ENCODE peak calls at places on chromosomes 2 and 18, in five cellular contexts. T is suprapubic skin, Y is psoas muscle, R is PC-3, G is body of pancreas. E is an unnamed sample.

GRCh38 chr2:31235504-31235902 is 1.6 kb downstream of the EHD3 start:
- DNase-seq in T (no peak), Y (no peak), R (peak; percentile 56), G (no peak), E (no peak)

GRCh38 chr2:233259745-233260144 is 8.3 kb downstream of the ATG16L1 start:
- DNase-seq in T (no peak), Y (no peak), R (no peak), G (no peak), E (no peak)

GRCh38 chr2:199230091-199230490 is 227.6 kb downstream of the SATB2 start:
- DNase-seq in T (no peak), Y (no peak), R (peak; percentile 48), G (no peak), E (no peak)

GRCh38 chr2:218979846-218980738 is 4.9 kb downstream of the FEV start:
- DNase-seq in T (peak; percentile 85), Y (peak; percentile 85), R (peak; percentile 89), G (peak; percentile 87), E (peak; percentile 85)

GRCh38 chr2:242064364-242065250 is 195.1 kb downstream of the RTP5 start:
- DNase-seq in T (no peak), Y (no peak), R (no peak), G (no peak), E (no peak)

GRCh38 chr18:48922801-48923730 is 27.7 kb downstream of the SMAD7 start:
- DNase-seq in T (peak; percentile 77), Y (peak; percentile 65), R (peak; percentile 38), G (peak; percentile 33), E (peak; percentile 56)

GRCh38 chr18:70641156-70641775 is 352.4 kb downstream of the SOCS6 start:
- DNase-seq in T (no peak), Y (no peak), R (no peak), G (no peak), E (no peak)

GRCh38 chr2:189437931-189438330 is 3.3 kb upstream of the WDR75 start:
- DNase-seq in T (no peak), Y (no peak), R (no peak), G (no peak), E (no peak)

GRCh38 chr2:219871396-219871795 is 244.0 kb downstream of the SLC4A3 start:
- DNase-seq in T (no peak), Y (no peak), R (no peak), G (no peak), E (no peak)

GRCh38 chr2:18178736-18179349 is 300.4 kb downstream of the KCNS3 start:
- DNase-seq in T (no peak), Y (no peak), R (peak; percentile 79), G (peak; percentile 37), E (peak; percentile 96)

GRCh38 chr18:56575819-56576663 is 62.4 kb downstream of the TXNL1 start:
- DNase-seq in T (no peak), Y (no peak), R (peak; percentile 80), G (no peak), E (no peak)

GRCh38 chr2:218860950-218861381 is 1.4 kb downstream of the WNT6 start:
- DNase-seq in T (peak; percentile 62), Y (peak; percentile 41), R (no peak), G (no peak), E (peak; percentile 94)

GRCh38 chr2:212114489-212114888 is 424.1 kb downstream of the ERBB4 start:
- DNase-seq in T (no peak), Y (no peak), R (no peak), G (no peak), E (no peak)

GRCh38 chr2:233691443-233692433 is 952 bp upstream of the UGT1A6 start:
- DNase-seq in T (peak; percentile 61), Y (no peak), R (peak; percentile 21), G (no peak), E (no peak)

GRCh38 chr2:85889648-85890281 is 975 bp upstream of the ST3GAL5 start:
- DNase-seq in T (no peak), Y (peak; percentile 47), R (no peak), G (peak; percentile 61), E (peak; percentile 65)

GRCh38 chr2:239360421-239361310 is 40.2 kb downstream of the HDAC4 start:
- DNase-seq in T (no peak), Y (no peak), R (no peak), G (no peak), E (no peak)

GRCh38 chr18:42649636-42650035 is 465.8 kb downstream of the RIT2 start:
- DNase-seq in T (no peak), Y (no peak), R (no peak), G (no peak), E (no peak)

GRCh38 chr2:231910771-231911170 is 15.4 kb downstream of the NPPC start:
- DNase-seq in T (no peak), Y (no peak), R (no peak), G (no peak), E (no peak)

DNA sequence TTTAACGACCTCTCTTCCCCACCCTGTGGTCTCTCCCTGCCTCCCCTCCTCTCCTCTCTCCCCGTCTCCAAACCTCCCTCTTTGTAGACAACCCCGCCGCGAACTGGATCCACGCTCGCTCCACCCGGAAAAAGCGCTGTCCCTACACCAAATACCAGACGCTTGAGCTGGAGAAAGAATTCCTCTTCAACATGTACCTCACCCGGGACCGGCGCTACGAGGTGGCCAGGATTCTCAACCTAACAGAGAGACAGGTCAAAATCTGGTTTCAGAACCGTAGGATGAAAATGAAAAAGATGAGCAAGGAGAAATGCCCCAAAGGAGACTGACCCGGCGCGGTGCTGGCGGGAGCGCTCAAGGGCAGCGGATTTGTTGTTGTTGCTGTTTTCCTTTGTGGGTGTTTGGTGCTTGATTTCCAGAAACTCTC is 1.3 kb downstream of the HOXD9 start:
- DNase-seq in T (no peak), Y (no peak), R (no peak), G (no peak), E (no peak)
- H3K4me3 ChIP-seq in T (peak overlapping the region; percentile 62), Y (peak overlapping the region; percentile 83), R (no peak overlapping the region), G (no peak overlapping the region), E (no peak overlapping the region)

DNA sequence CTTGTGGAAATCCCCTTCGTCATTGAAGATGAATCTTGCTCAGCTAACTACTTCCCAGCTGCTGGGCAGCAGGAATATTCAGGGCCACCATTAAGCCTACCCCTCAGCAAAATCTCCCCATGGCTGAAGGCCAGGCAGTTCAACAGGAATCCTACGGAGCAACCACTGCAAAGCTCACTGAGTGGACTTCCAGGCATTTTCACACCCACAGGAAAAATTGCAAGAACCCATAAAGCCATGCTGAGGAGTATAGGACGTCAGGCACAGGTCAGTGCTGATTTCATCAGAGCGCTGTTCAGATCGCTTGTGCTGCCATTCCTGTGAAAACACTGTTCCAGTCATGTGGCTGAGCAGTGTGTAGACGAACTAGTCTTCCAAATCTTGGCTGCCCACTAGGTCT is 134.8 kb upstream of the TACR1 start:
- DNase-seq in T (no peak), Y (no peak), R (no peak), G (no peak), E (no peak)
- H3K27me3 ChIP-seq in T (no peaks in the 10 kb centered on the region), Y (no peaks in the 10 kb centered on the region), R (peaks cover 7% of the 10 kb centered on the region), G (no peaks in the 10 kb centered on the region), E (no peaks in the 10 kb centered on the region)

GRCh38 chr2:172106128-172106961 is 3.6 kb upstream of the DLX2 start:
- DNase-seq in T (no peak), Y (no peak), R (peak; percentile 52), G (peak; percentile 43), E (peak; percentile 35)
- H3K4me3 ChIP-seq in T (peak overlapping the region; percentile 42), Y (peak overlapping the region; percentile 20), R (peak overlapping the region; percentile 67), G (no peak overlapping the region), E (peak overlapping the region; percentile 42)

GRCh38 chr2:156199588-156199987 is 132.9 kb downstream of the NR4A2 start:
- DNase-seq in T (no peak), Y (no peak), R (peak; percentile 30), G (no peak), E (no peak)

GRCh38 chr2:156191547-156191946 is 141.0 kb downstream of the NR4A2 start:
- DNase-seq in T (no peak), Y (no peak), R (no peak), G (no peak), E (no peak)

GRCh38 chr2:156190532-156190931 is 142.0 kb downstream of the NR4A2 start:
- DNase-seq in T (no peak), Y (no peak), R (no peak), G (no peak), E (no peak)

GRCh38 chr2:156192468-156192867 is 140.1 kb downstream of the NR4A2 start:
- DNase-seq in T (no peak), Y (no peak), R (no peak), G (no peak), E (no peak)

GRCh38 chr2:156196031-156196430 is 136.5 kb downstream of the NR4A2 start:
- DNase-seq in T (no peak), Y (no peak), R (no peak), G (no peak), E (no peak)
- H3K27me3 ChIP-seq in T (no peaks in the 10 kb centered on the region), Y (no peaks in the 10 kb centered on the region), R (no peaks in the 10 kb centered on the region), G (no peaks in the 10 kb centered on the region), E (no peaks in the 10 kb centered on the region)

DNA sequence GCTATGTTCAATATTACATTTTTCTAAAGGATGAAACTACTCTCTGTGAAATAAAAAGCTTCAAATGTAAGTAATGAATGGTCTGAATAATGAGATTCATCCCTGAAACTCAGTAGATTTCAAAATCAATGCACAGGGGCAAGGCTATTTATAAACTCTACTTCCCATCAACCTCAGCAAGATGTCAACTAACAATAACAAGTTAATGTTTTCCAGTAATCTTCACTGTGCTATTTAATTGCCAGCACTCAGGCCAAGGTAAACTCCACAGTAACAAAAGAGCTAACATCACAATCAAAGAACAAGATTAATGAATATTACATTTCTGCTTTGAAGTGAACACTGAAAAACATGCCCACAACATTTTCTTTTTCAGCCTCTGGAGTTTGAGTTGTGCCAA is 144.3 kb upstream of the ZFP36L2 start:
- DNase-seq in T (no peak), Y (no peak), R (no peak), G (no peak), E (no peak)
- H3K4me3 ChIP-seq in T (no peak overlapping the region), Y (no peak overlapping the region), R (no peak overlapping the region), G (no peak overlapping the region), E (no peak overlapping the region)

GRCh38 chr2:88110830-88111229 is 17.0 kb downstream of the FABP1 start:
- DNase-seq in T (no peak), Y (no peak), R (no peak), G (no peak), E (no peak)
- H3K27me3 ChIP-seq in T (no peaks in the 10 kb centered on the region), Y (no peaks in the 10 kb centered on the region), R (peaks cover 55% of the 10 kb centered on the region), G (no peaks in the 10 kb centered on the region), E (no peaks in the 10 kb centered on the region)

GRCh38 chr18:58977223-58977622 is 112.5 kb downstream of the ZNF532 start:
- DNase-seq in T (no peak), Y (peak; percentile 43), R (no peak), G (no peak), E (no peak)

GRCh38 chr18:58970943-58971799 is 106.5 kb downstream of the ZNF532 start:
- DNase-seq in T (no peak), Y (no peak), R (no peak), G (no peak), E (no peak)

GRCh38 chr18:58978916-58979315 is 114.2 kb downstream of the ZNF532 start:
- DNase-seq in T (no peak), Y (no peak), R (no peak), G (no peak), E (no peak)

GRCh38 chr18:58977801-58978200 is 113.1 kb downstream of the ZNF532 start:
- DNase-seq in T (no peak), Y (no peak), R (no peak), G (no peak), E (no peak)

GRCh38 chr18:58975296-58975695 is 110.6 kb downstream of the ZNF532 start:
- DNase-seq in T (no peak), Y (no peak), R (no peak), G (no peak), E (no peak)
- H3K4me3 ChIP-seq in T (no peak overlapping the region), Y (no peak overlapping the region), R (no peak overlapping the region), G (no peak overlapping the region), E (no peak overlapping the region)